ENCODE peak calls at places on chromosome 10, in six cellular contexts. P, N, J, K, S and Z are unnamed samples. For H3K4me1, the result is how much of the 10 kb centered on the place peaks cover.

GRCh38 chr10:113985342-113985844 is 58.3 kb upstream of the ADRB1 start:
- DNase-seq in P (no peak), N (no peak), J (no peak), K (no peak), S (no peak), Z (peak)

GRCh38 chr10:4431114-4431862 is 394.7 kb upstream of the AKR1E2 start:
- DNase-seq in P (no peak), N (no peak), J (no peak), K (no peak), S (no peak), Z (no peak)

GRCh38 chr10:48509974-48510692 is 94.7 kb downstream of the ARHGAP22 start:
- DNase-seq in P (no peak), N (no peak), J (no peak), K (no peak), S (no peak), Z (peak)

GRCh38 chr10:102302611-102303010 is 57.3 kb downstream of the GBF1 start:
- DNase-seq in P (no peak), N (no peak), J (no peak), K (no peak), S (no peak), Z (no peak)

GRCh38 chr10:3126741-3127342 is 45.7 kb downstream of the PITRM1 start:
- DNase-seq in P (no peak), N (peak), J (peak), K (peak), S (no peak), Z (no peak)

GRCh38 chr10:119199231-119199992 is 8.0 kb upstream of the GRK5 start:
- DNase-seq in P (peak), N (peak), J (peak), K (peak), S (peak), Z (no peak)

GRCh38 chr10:99814143-99814542 is 31.7 kb downstream of the ABCC2 start:
- DNase-seq in P (no peak), N (no peak), J (no peak), K (no peak), S (no peak), Z (no peak)

GRCh38 chr10:127158663-127159062 is 37.7 kb downstream of the INSYN2A start:
- DNase-seq in P (no peak), N (no peak), J (no peak), K (no peak), S (no peak), Z (no peak)

GRCh38 chr10:3887885-3888476 is 103.0 kb upstream of the KLF6 start:
- DNase-seq in P (peak), N (peak), J (peak), K (peak), S (peak), Z (no peak)

DNA sequence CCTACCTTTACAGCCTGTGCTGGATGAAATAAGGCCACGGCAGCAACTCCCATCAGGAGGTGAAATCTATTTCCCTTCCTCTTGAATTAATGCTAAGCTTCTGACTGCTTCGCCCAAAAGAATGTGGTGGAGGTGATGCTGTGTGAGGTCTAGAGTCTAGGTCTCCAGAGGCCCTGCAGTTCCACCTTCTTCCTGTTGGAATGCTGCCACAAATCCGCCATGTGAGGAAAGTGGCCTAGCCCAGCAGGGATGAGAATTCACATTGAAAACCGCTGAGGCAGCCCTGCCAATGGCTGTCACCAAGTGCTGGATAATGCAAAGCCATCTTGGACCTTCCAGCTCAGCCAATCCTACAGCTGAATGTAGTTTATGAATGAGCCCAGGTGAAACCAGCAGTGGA is 28.0 kb downstream of the RHOBTB1 start:
- DNase-seq in P (no peak), N (no peak), J (no peak), K (no peak), S (no peak), Z (no peak)
- TF ChIP-seq CTCF in P (no peak), N (peak), J (no peak), K (no peak), S (no peak), Z (no peak)

GRCh38 chr10:77909755-77910375 is 16.7 kb downstream of the DLG5 start:
- DNase-seq in P (no peak), N (peak), J (peak), K (no peak), S (no peak), Z (no peak)
- H3K4me1 ChIP-seq in P (under half), N (under half), J (under half), K (under half), S (half or more), Z (half or more)

GRCh38 chr10:11869211-11869610 is 46.1 kb downstream of the PROSER2 start:
- DNase-seq in P (no peak), N (peak), J (no peak), K (no peak), S (no peak), Z (no peak)
- H3K4me3 ChIP-seq in P (no peak), N (no peak), J (no peak), K (no peak), S (peak), Z (peak)

GRCh38 chr10:56646301-56646700 is 285.2 kb upstream of the ZWINT start:
- DNase-seq in P (no peak), N (no peak), J (no peak), K (no peak), S (no peak), Z (no peak)

GRCh38 chr10:56646712-56647111 is 285.7 kb upstream of the ZWINT start:
- DNase-seq in P (no peak), N (no peak), J (no peak), K (no peak), S (no peak), Z (no peak)
- TF ChIP-seq CTCF in P (no peak), N (no peak), J (no peak), K (no peak), S (no peak), Z (no peak)